ENCODE peak calls at places on chromosomes 4 and X, in five cellular contexts. One of them, this sample, is unnamed.

GRCh38 chrX:150258463-150259430 is 104.4 kb upstream of the MAMLD1 start:
- DNase-seq in CD8-positive, alpha-beta memory T cell: no peak
- DNase-seq in activated CD4-positive, CD25-positive, alpha-beta regulatory T cell: no peak
- DNase-seq in IMR-90: peak; percentile 42
- DNase-seq in dermis blood vessel endothelial cell: no peak
- DNase-seq in this sample: peak; percentile 26

GRCh38 chrX:54423161-54423888 is 16.9 kb upstream of the TSR2 start:
- DNase-seq in dermis blood vessel endothelial cell: peak; percentile 37
- DNase-seq in IMR-90: no peak
- DNase-seq in activated CD4-positive, CD25-positive, alpha-beta regulatory T cell: no peak
- DNase-seq in CD8-positive, alpha-beta memory T cell: no peak
- DNase-seq in this sample: no peak

GRCh38 chrX:131830400-131831184 is 192.5 kb upstream of the STK26 start:
- DNase-seq in CD8-positive, alpha-beta memory T cell: no peak
- DNase-seq in activated CD4-positive, CD25-positive, alpha-beta regulatory T cell: no peak
- DNase-seq in IMR-90: peak; percentile 69
- DNase-seq in dermis blood vessel endothelial cell: peak; percentile 90
- DNase-seq in this sample: peak; percentile 92

GRCh38 chr4:137621056-137621455 is 88.8 kb upstream of the PCDH18 start:
- DNase-seq in activated CD4-positive, CD25-positive, alpha-beta regulatory T cell: no peak
- DNase-seq in CD8-positive, alpha-beta memory T cell: no peak
- DNase-seq in IMR-90: no peak
- DNase-seq in dermis blood vessel endothelial cell: no peak
- DNase-seq in this sample: no peak

GRCh38 chr4:16289872-16290554 is 63.7 kb upstream of the TAPT1 start:
- DNase-seq in IMR-90: peak; percentile 46
- DNase-seq in activated CD4-positive, CD25-positive, alpha-beta regulatory T cell: no peak
- DNase-seq in CD8-positive, alpha-beta memory T cell: no peak
- DNase-seq in dermis blood vessel endothelial cell: peak; percentile 71
- DNase-seq in this sample: peak; percentile 53

GRCh38 chrX:70454441-70455365 is 10.1 kb downstream of the DLG3 start:
- DNase-seq in activated CD4-positive, CD25-positive, alpha-beta regulatory T cell: peak; percentile 21
- DNase-seq in CD8-positive, alpha-beta memory T cell: peak; percentile 75
- DNase-seq in IMR-90: peak; percentile 53
- DNase-seq in dermis blood vessel endothelial cell: peak; percentile 58
- DNase-seq in this sample: no peak

GRCh38 chr4:151627491-151627890 is 133.3 kb downstream of the GATB start:
- DNase-seq in IMR-90: peak; percentile 15
- DNase-seq in dermis blood vessel endothelial cell: peak; percentile 12
- DNase-seq in CD8-positive, alpha-beta memory T cell: no peak
- DNase-seq in activated CD4-positive, CD25-positive, alpha-beta regulatory T cell: no peak
- DNase-seq in this sample: no peak

GRCh38 chr4:111537861-111538260 is 607.4 kb upstream of the FAM241A start:
- DNase-seq in dermis blood vessel endothelial cell: no peak
- DNase-seq in activated CD4-positive, CD25-positive, alpha-beta regulatory T cell: no peak
- DNase-seq in CD8-positive, alpha-beta memory T cell: no peak
- DNase-seq in IMR-90: peak; percentile 60
- DNase-seq in this sample: no peak

GRCh38 chr4:84814100-84814750 is 152.3 kb downstream of the WDFY3 start:
- DNase-seq in activated CD4-positive, CD25-positive, alpha-beta regulatory T cell: no peak
- DNase-seq in dermis blood vessel endothelial cell: peak; percentile 91
- DNase-seq in CD8-positive, alpha-beta memory T cell: no peak
- DNase-seq in IMR-90: peak; percentile 96
- DNase-seq in this sample: peak; percentile 43

GRCh38 chr4:23135792-23136645 is 443.3 kb downstream of the GBA3 start:
- DNase-seq in activated CD4-positive, CD25-positive, alpha-beta regulatory T cell: no peak
- DNase-seq in IMR-90: peak; percentile 41
- DNase-seq in CD8-positive, alpha-beta memory T cell: no peak
- DNase-seq in dermis blood vessel endothelial cell: peak; percentile 45
- DNase-seq in this sample: peak; percentile 1

GRCh38 chr4:188218392-188218791 is 79.2 kb downstream of the TRIML1 start:
- DNase-seq in activated CD4-positive, CD25-positive, alpha-beta regulatory T cell: no peak
- DNase-seq in dermis blood vessel endothelial cell: no peak
- DNase-seq in IMR-90: no peak
- DNase-seq in CD8-positive, alpha-beta memory T cell: no peak
- DNase-seq in this sample: no peak

GRCh38 chr4:98851806-98852205 is 77.1 kb downstream of the EIF4E start:
- DNase-seq in activated CD4-positive, CD25-positive, alpha-beta regulatory T cell: no peak
- DNase-seq in CD8-positive, alpha-beta memory T cell: no peak
- DNase-seq in dermis blood vessel endothelial cell: no peak
- DNase-seq in IMR-90: peak; percentile 64
- DNase-seq in this sample: no peak

GRCh38 chr4:31349907-31350306 is 629.7 kb downstream of the PCDH7 start:
- DNase-seq in CD8-positive, alpha-beta memory T cell: no peak
- DNase-seq in activated CD4-positive, CD25-positive, alpha-beta regulatory T cell: no peak
- DNase-seq in dermis blood vessel endothelial cell: no peak
- DNase-seq in IMR-90: no peak
- DNase-seq in this sample: no peak

GRCh38 chr4:24794916-24795665 is at the start of gene SOD3:
- DNase-seq in activated CD4-positive, CD25-positive, alpha-beta regulatory T cell: no peak
- DNase-seq in IMR-90: peak; percentile 86
- DNase-seq in CD8-positive, alpha-beta memory T cell: no peak
- DNase-seq in dermis blood vessel endothelial cell: peak; percentile 10
- DNase-seq in this sample: peak; percentile 14

GRCh38 chr4:113971706-113972360 is 7.6 kb downstream of the ARSJ start:
- DNase-seq in activated CD4-positive, CD25-positive, alpha-beta regulatory T cell: no peak
- DNase-seq in IMR-90: peak; percentile 76
- DNase-seq in CD8-positive, alpha-beta memory T cell: no peak
- DNase-seq in dermis blood vessel endothelial cell: peak; percentile 61
- DNase-seq in this sample: no peak

GRCh38 chr4:83276299-83277040 is 8.1 kb downstream of the COQ2 start:
- DNase-seq in IMR-90: peak; percentile 32
- DNase-seq in CD8-positive, alpha-beta memory T cell: no peak
- DNase-seq in dermis blood vessel endothelial cell: no peak
- DNase-seq in activated CD4-positive, CD25-positive, alpha-beta regulatory T cell: no peak
- DNase-seq in this sample: no peak

GRCh38 chr4:153181293-153182080 is 22.8 kb upstream of the TRIM2 start:
- DNase-seq in dermis blood vessel endothelial cell: no peak
- DNase-seq in IMR-90: peak; percentile 27
- DNase-seq in activated CD4-positive, CD25-positive, alpha-beta regulatory T cell: no peak
- DNase-seq in CD8-positive, alpha-beta memory T cell: no peak
- DNase-seq in this sample: no peak

GRCh38 chrX:73126240-73126639 is 46.9 kb upstream of the PABPC1L2A start:
- DNase-seq in IMR-90: no peak
- DNase-seq in dermis blood vessel endothelial cell: no peak
- DNase-seq in activated CD4-positive, CD25-positive, alpha-beta regulatory T cell: no peak
- DNase-seq in CD8-positive, alpha-beta memory T cell: no peak
- DNase-seq in this sample: no peak

GRCh38 chrX:74902806-74903205 is 22.4 kb downstream of the NEXMIF start:
- DNase-seq in dermis blood vessel endothelial cell: no peak
- DNase-seq in CD8-positive, alpha-beta memory T cell: no peak
- DNase-seq in activated CD4-positive, CD25-positive, alpha-beta regulatory T cell: no peak
- DNase-seq in IMR-90: no peak
- DNase-seq in this sample: no peak

GRCh38 chrX:101347859-101348451 is 587 bp downstream of the TIMM8A start:
- DNase-seq in CD8-positive, alpha-beta memory T cell: no peak
- DNase-seq in dermis blood vessel endothelial cell: peak; percentile 7
- DNase-seq in activated CD4-positive, CD25-positive, alpha-beta regulatory T cell: no peak
- DNase-seq in IMR-90: peak; percentile 5
- DNase-seq in this sample: peak; percentile 6

GRCh38 chrX:1876041-1876440 is 261.2 kb downstream of the ASMT start:
- DNase-seq in activated CD4-positive, CD25-positive, alpha-beta regulatory T cell: no peak
- DNase-seq in CD8-positive, alpha-beta memory T cell: no peak
- DNase-seq in dermis blood vessel endothelial cell: no peak
- DNase-seq in IMR-90: no peak
- DNase-seq in this sample: no peak

GRCh38 chrX:96314974-96315373 is 369.7 kb upstream of the DIAPH2 start:
- DNase-seq in CD8-positive, alpha-beta memory T cell: no peak
- DNase-seq in dermis blood vessel endothelial cell: peak; percentile 7
- DNase-seq in activated CD4-positive, CD25-positive, alpha-beta regulatory T cell: no peak
- DNase-seq in IMR-90: peak; percentile 62
- DNase-seq in this sample: no peak

GRCh38 chr4:183260491-183261151 is 59.5 kb downstream of the CLDN22 start:
- DNase-seq in dermis blood vessel endothelial cell: no peak
- DNase-seq in activated CD4-positive, CD25-positive, alpha-beta regulatory T cell: no peak
- DNase-seq in IMR-90: no peak
- DNase-seq in CD8-positive, alpha-beta memory T cell: no peak
- DNase-seq in this sample: no peak

GRCh38 chrX:125205084-125205917 is 114.4 kb upstream of the TEX13C start:
- DNase-seq in activated CD4-positive, CD25-positive, alpha-beta regulatory T cell: no peak
- DNase-seq in dermis blood vessel endothelial cell: no peak
- DNase-seq in CD8-positive, alpha-beta memory T cell: no peak
- DNase-seq in IMR-90: no peak
- DNase-seq in this sample: no peak

GRCh38 chrX:42151808-42152207 is 228.5 kb upstream of the CASK start:
- DNase-seq in IMR-90: no peak
- DNase-seq in activated CD4-positive, CD25-positive, alpha-beta regulatory T cell: no peak
- DNase-seq in dermis blood vessel endothelial cell: no peak
- DNase-seq in CD8-positive, alpha-beta memory T cell: no peak
- DNase-seq in this sample: no peak

GRCh38 chr4:164402554-164402953 is 351.4 kb upstream of the SMIM31 start:
- DNase-seq in dermis blood vessel endothelial cell: no peak
- DNase-seq in activated CD4-positive, CD25-positive, alpha-beta regulatory T cell: no peak
- DNase-seq in IMR-90: no peak
- DNase-seq in CD8-positive, alpha-beta memory T cell: no peak
- DNase-seq in this sample: no peak

GRCh38 chr4:101205878-101206277 is 141.4 kb downstream of the PPP3CA start:
- DNase-seq in CD8-positive, alpha-beta memory T cell: peak; percentile 1
- DNase-seq in dermis blood vessel endothelial cell: no peak
- DNase-seq in IMR-90: peak; percentile 63
- DNase-seq in activated CD4-positive, CD25-positive, alpha-beta regulatory T cell: peak; percentile 2
- DNase-seq in this sample: no peak

GRCh38 chrX:148665001-148665400 is 164.6 kb downstream of the AFF2 start:
- DNase-seq in IMR-90: no peak
- DNase-seq in CD8-positive, alpha-beta memory T cell: no peak
- DNase-seq in activated CD4-positive, CD25-positive, alpha-beta regulatory T cell: no peak
- DNase-seq in dermis blood vessel endothelial cell: no peak
- DNase-seq in this sample: no peak

GRCh38 chr4:88830576-88830975 is 132.9 kb upstream of the NAP1L5 start:
- DNase-seq in IMR-90: no peak
- DNase-seq in activated CD4-positive, CD25-positive, alpha-beta regulatory T cell: no peak
- DNase-seq in dermis blood vessel endothelial cell: no peak
- DNase-seq in CD8-positive, alpha-beta memory T cell: no peak
- DNase-seq in this sample: no peak

GRCh38 chrX:24858004-24858746 is 157.6 kb downstream of the ARX start:
- DNase-seq in activated CD4-positive, CD25-positive, alpha-beta regulatory T cell: no peak
- DNase-seq in dermis blood vessel endothelial cell: no peak
- DNase-seq in IMR-90: peak; percentile 34
- DNase-seq in CD8-positive, alpha-beta memory T cell: no peak
- DNase-seq in this sample: no peak

GRCh38 chrX:31547416-31547815 is 475.6 kb upstream of the FTHL17 start:
- DNase-seq in CD8-positive, alpha-beta memory T cell: no peak
- DNase-seq in IMR-90: no peak
- DNase-seq in dermis blood vessel endothelial cell: no peak
- DNase-seq in activated CD4-positive, CD25-positive, alpha-beta regulatory T cell: no peak
- DNase-seq in this sample: no peak